ENCODE peak calls at places on chromosomes 7 and 10, in five cellular contexts. W is HepG2, H is PC-9, G is astrocyte, X is neural progenitor cell. K is an unnamed sample.

GRCh38 chr10:71621783-71622526 is 97.6 kb downstream of the C10orf105 start:
- DNase-seq in W (peak; percentile 27), H (peak; percentile 71), G (peak; percentile 58), X (peak; percentile 53), K (no peak)

GRCh38 chr7:38374507-38374906 is 101.1 kb upstream of the TARP start:
- DNase-seq in W (peak; percentile 11), H (no peak), G (no peak), X (peak; percentile 72), K (peak; percentile 57)

GRCh38 chr7:138649506-138649905 is 51.7 kb downstream of the SVOPL start:
- DNase-seq in W (no peak), H (peak; percentile 68), G (no peak), X (no peak), K (no peak)

GRCh38 chr10:102420443-102420809 is 210 bp upstream of the FBXL15 start:
- DNase-seq in W (no peak), H (no peak), G (no peak), X (peak; percentile 96), K (no peak)

GRCh38 chr10:86758231-86759072 is 2.0 kb downstream of the BMPR1A start:
- DNase-seq in W (peak; percentile 28), H (no peak), G (no peak), X (no peak), K (peak; percentile 65)

GRCh38 chr7:155009570-155010157 is 6.7 kb upstream of the PAXIP1 start:
- DNase-seq in W (peak; percentile 18), H (no peak), G (no peak), X (peak; percentile 17), K (peak; percentile 25)

GRCh38 chr7:29424984-29425309 is 138.7 kb upstream of the PRR15 start:
- DNase-seq in W (no peak), H (peak; percentile 71), G (no peak), X (no peak), K (no peak)

GRCh38 chr7:142554555-142555532 is 194.4 kb upstream of the PRSS1 start:
- DNase-seq in W (no peak), H (no peak), G (peak; percentile 31), X (no peak), K (no peak)

GRCh38 chr7:26051021-26051420 is 101.0 kb upstream of the NFE2L3 start:
- DNase-seq in W (no peak), H (no peak), G (no peak), X (no peak), K (no peak)

GRCh38 chr7:137563986-137564385 is 220.5 kb upstream of the PTN start:
- DNase-seq in W (no peak), H (no peak), G (no peak), X (no peak), K (no peak)

GRCh38 chr7:130421685-130422084 is 19.1 kb downstream of the CEP41 start:
- DNase-seq in W (no peak), H (no peak), G (peak; percentile 62), X (peak; percentile 48), K (peak; percentile 52)

GRCh38 chr10:125148021-125148439 is 12.3 kb downstream of the CTBP2 start:
- DNase-seq in W (no peak), H (no peak), G (no peak), X (no peak), K (peak; percentile 39)

GRCh38 chr10:43845121-43845520 is 196.4 kb upstream of the ZNF32 start:
- DNase-seq in W (no peak), H (peak; percentile 54), G (no peak), X (no peak), K (no peak)

GRCh38 chr7:8232999-8233847 is 28.7 kb downstream of the ICA1 start:
- DNase-seq in W (no peak), H (no peak), G (peak; percentile 34), X (no peak), K (no peak)

GRCh38 chr7:67913604-67914003 is 917.0 kb downstream of the TYW1 start:
- DNase-seq in W (no peak), H (no peak), G (peak; percentile 39), X (no peak), K (no peak)

GRCh38 chr7:109126404-109127050 is 556.9 kb downstream of the DNAJB9 start:
- DNase-seq in W (no peak), H (no peak), G (no peak), X (peak; percentile 11), K (peak; percentile 7)

GRCh38 chr10:51272580-51272979 is 198.3 kb downstream of the PRKG1 start:
- DNase-seq in W (no peak), H (no peak), G (no peak), X (no peak), K (no peak)

GRCh38 chr10:15344876-15345285 is 26.2 kb downstream of the FAM171A1 start:
- DNase-seq in W (peak; percentile 98), H (no peak), G (peak; percentile 93), X (peak; percentile 33), K (peak; percentile 87)

GRCh38 chr10:47286591-47287325 is 13.2 kb upstream of the GDF10 start:
- DNase-seq in W (no peak), H (no peak), G (no peak), X (no peak), K (no peak)

GRCh38 chr10:28302012-28302667 is 724 bp downstream of the MPP7 start:
- DNase-seq in W (no peak), H (no peak), G (no peak), X (peak; percentile 38), K (peak; percentile 52)

GRCh38 chr10:67079126-67079525 is 153.3 kb downstream of the LRRTM3 start:
- DNase-seq in W (no peak), H (no peak), G (no peak), X (no peak), K (no peak)

GRCh38 chr7:29193316-29194205 is 1.0 kb upstream of the CHN2 start:
- DNase-seq in W (no peak), H (no peak), G (no peak), X (peak; percentile 31), K (peak; percentile 49)

GRCh38 chr7:156113733-156114132 is 301.5 kb upstream of the SHH start:
- DNase-seq in W (no peak), H (no peak), G (no peak), X (no peak), K (no peak)

GRCh38 chr7:2231992-2232765 is 566 bp downstream of the MAD1L1 start:
- DNase-seq in W (peak; percentile 47), H (no peak), G (no peak), X (peak; percentile 77), K (peak; percentile 31)

GRCh38 chr10:128111686-128112085 is 14.5 kb downstream of the MKI67 start:
- DNase-seq in W (no peak), H (no peak), G (no peak), X (no peak), K (no peak)

GRCh38 chr10:128116851-128117615 is 9.2 kb downstream of the MKI67 start:
- DNase-seq in W (no peak), H (no peak), G (no peak), X (no peak), K (no peak)

GRCh38 chr10:128115356-128115755 is 10.9 kb downstream of the MKI67 start:
- DNase-seq in W (no peak), H (no peak), G (no peak), X (no peak), K (no peak)

GRCh38 chr10:128113026-128113425 is 13.2 kb downstream of the MKI67 start:
- DNase-seq in W (no peak), H (no peak), G (no peak), X (no peak), K (no peak)

GRCh38 chr10:128116187-128116586 is 10.0 kb downstream of the MKI67 start:
- DNase-seq in W (no peak), H (no peak), G (no peak), X (no peak), K (no peak)
- H3K27ac ChIP-seq in W (no peak overlapping the region), H (no peak overlapping the region), G (no peak overlapping the region), X (no peak overlapping the region), K (no peak overlapping the region)

GRCh38 chr10:8049874-8050560 is 4.5 kb upstream of the GATA3 start:
- DNase-seq in W (no peak), H (no peak), G (no peak), X (peak; percentile 79), K (no peak)
- TF ChIP-seq EZH2 in W (peak; percentile 83), H (no peak), G (peak; percentile 95), X (peak; percentile 89), K (peak; percentile 97)

GRCh38 chr7:122145937-122146336 is 1.9 kb upstream of the AASS start:
- DNase-seq in W (no peak), H (no peak), G (no peak), X (no peak), K (no peak)
- H3K4me3 ChIP-seq in W (no peak overlapping the region), H (no peak overlapping the region), G (no peak overlapping the region), X (no peak overlapping the region), K (no peak overlapping the region)

DNA sequence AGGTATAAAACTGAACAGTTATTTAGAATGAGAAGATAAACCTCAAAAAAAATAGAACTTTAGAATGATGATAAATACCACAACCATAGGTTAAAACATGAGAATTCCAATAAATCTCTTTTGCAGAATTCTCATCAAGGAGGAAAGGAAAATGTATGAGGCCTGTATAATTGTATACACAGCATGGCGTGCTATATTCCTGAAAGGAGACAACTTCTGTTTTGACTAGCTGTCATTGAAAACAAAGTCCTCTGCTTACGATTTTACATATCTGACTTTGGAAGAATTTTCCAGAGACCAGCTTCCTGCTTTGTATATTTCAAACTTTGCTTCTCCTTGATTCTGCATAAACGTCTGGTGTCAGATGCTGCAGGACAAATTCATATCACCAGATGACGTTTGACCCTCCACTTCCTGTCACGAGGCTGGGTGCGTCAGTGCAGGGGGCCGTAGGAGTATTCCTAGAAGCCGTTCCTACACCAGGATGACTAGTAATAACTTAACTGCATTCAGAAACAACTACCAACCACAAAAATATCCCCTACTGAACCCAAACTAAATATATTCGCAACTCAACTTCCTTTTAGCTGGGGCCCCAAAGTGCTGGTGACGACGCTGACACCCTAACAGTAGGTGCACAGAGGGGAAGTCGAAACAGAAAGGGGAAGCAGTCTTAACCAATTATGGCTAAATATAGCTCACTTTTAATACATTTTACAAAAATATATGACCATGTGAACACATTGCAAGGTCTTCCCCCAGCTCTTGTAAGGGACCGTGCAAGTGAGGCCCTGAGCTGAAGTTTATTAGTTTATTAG is 178.6 kb upstream of the INHBA start:
- DNase-seq in W (no peak), H (no peak), G (no peak), X (no peak), K (no peak)
- H3K27ac ChIP-seq in W (no peak overlapping the region), H (no peak overlapping the region), G (peak overlapping the region; percentile 93), X (no peak overlapping the region), K (no peak overlapping the region)

DNA sequence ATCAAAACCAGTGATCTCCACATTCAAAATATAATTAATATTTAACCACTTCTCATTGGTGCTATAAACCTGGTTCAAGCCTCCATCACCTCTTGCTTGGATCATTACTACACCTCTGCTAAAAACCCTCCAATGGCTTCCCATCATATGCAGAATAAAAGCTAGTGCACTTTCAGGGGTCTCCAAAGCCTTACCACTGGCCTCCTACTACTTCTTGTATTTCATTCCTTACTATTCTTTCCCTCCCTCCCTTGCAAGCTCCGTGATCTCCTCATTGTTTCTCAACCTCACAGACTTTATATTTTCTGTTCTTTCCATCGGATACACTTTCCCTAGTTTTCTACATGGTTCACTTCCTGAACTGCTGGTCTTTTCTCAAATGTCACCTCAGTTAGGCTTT is 31.5 kb downstream of the LMOD2 start:
- DNase-seq in W (no peak), H (no peak), G (no peak), X (no peak), K (no peak)
- TF ChIP-seq EZH2 in W (no peak), H (no peak), G (no peak), X (no peak), K (no peak)